ENCODE peak calls at places on chromosomes 13 and 19, in six cellular contexts. I is HAP-1, L is spleen, T is heart right ventricle, D is neuronal stem cell, X is colonic mucosa. Y is an unnamed sample. For H3K9me3, the result is how much of the 10 kb centered on the place peaks cover.

GRCh38 chr19:35055715-35056179 is 14.2 kb downstream of the HPN start:
- DNase-seq in I (no peak), L (no peak), T (no peak), D (no peak), X (no peak), Y (no peak)

GRCh38 chr13:112105884-112106283 is 38.9 kb downstream of the SOX1 start:
- DNase-seq in I (no peak), L (no peak), T (no peak), D (peak), X (no peak), Y (no peak)

GRCh38 chr13:102197193-102197592 is 204.7 kb downstream of the FGF14 start:
- DNase-seq in I (no peak), L (no peak), T (no peak), D (no peak), X (no peak), Y (no peak)

GRCh38 chr13:33453911-33454310 is 168.4 kb upstream of the STARD13 start:
- DNase-seq in I (no peak), L (no peak), T (no peak), D (no peak), X (no peak), Y (peak)

GRCh38 chr19:6828698-6829633 is 56.5 kb downstream of the VAV1 start:
- DNase-seq in I (no peak), L (no peak), T (no peak), D (no peak), X (no peak), Y (no peak)

GRCh38 chr19:51002101-51002532 is 713 bp upstream of the KLK8 start:
- DNase-seq in I (no peak), L (no peak), T (no peak), D (no peak), X (no peak), Y (no peak)

GRCh38 chr19:38766276-38767047 is 6.9 kb downstream of the LGALS7 start:
- DNase-seq in I (no peak), L (peak), T (no peak), D (no peak), X (no peak), Y (no peak)

GRCh38 chr19:15128162-15128770 is 21.1 kb downstream of the SYDE1 start:
- DNase-seq in I (no peak), L (no peak), T (no peak), D (no peak), X (peak), Y (peak)

GRCh38 chr19:55099557-55100506 is 17.6 kb downstream of the PPP1R12C start:
- DNase-seq in I (no peak), L (no peak), T (peak), D (no peak), X (no peak), Y (no peak)

GRCh38 chr13:100423375-100423774 is 165.2 kb downstream of the GGACT start:
- DNase-seq in I (no peak), L (no peak), T (no peak), D (no peak), X (no peak), Y (peak)

GRCh38 chr13:40479196-40479845 is 187.1 kb downstream of the FOXO1 start:
- DNase-seq in I (no peak), L (no peak), T (no peak), D (no peak), X (no peak), Y (no peak)

GRCh38 chr13:84237181-84237580 is 354.9 kb upstream of the SLITRK1 start:
- DNase-seq in I (no peak), L (no peak), T (no peak), D (no peak), X (no peak), Y (no peak)

GRCh38 chr13:98269386-98269785 is 92.3 kb upstream of the RNF113B start:
- DNase-seq in I (no peak), L (no peak), T (no peak), D (no peak), X (no peak), Y (no peak)

GRCh38 chr13:99792079-99792921 is 179.3 kb downstream of the ZIC5 start:
- DNase-seq in I (no peak), L (no peak), T (no peak), D (no peak), X (no peak), Y (no peak)

GRCh38 chr19:6632002-6632621 is 37.8 kb downstream of the TNFSF14 start:
- DNase-seq in I (peak), L (no peak), T (peak), D (peak), X (peak), Y (peak)

GRCh38 chr19:44255705-44256411 is 3.8 kb upstream of the ZNF233 start:
- DNase-seq in I (no peak), L (no peak), T (no peak), D (no peak), X (no peak), Y (no peak)
- H3K9me3 ChIP-seq in I (under half), L (half or more), T (half or more), D (under half), X (under half), Y (half or more)

GRCh38 chr13:95239293-95239692 is 62.0 kb downstream of the ABCC4 start:
- DNase-seq in I (no peak), L (no peak), T (no peak), D (no peak), X (no peak), Y (no peak)
- H3K4me3 ChIP-seq in I (no peak), L (no peak), T (no peak), D (no peak), X (no peak), Y (no peak)

DNA sequence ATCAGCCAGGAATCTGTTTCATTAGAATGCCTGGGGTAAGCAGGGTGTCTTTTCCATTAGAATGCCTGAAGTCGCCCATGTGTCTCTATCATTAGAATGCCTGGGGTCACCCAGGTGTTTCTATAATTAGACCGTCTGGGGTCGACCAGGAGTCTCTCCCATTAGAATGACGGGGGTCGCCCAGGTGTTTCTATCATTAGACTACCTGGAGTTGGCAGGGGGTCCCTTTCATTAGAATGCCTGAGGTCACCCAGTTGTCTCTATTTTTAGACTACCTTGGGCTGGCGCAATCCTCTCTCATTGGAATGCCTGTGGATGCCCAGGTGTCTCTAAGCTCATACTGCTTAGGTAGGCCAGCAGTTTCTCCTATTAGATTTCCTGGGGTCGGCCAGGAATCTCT is 1447.6 kb downstream of the UQCRFS1 start:
- DNase-seq in I (no peak), L (peak), T (no peak), D (no peak), X (no peak), Y (no peak)
- H3K9me3 ChIP-seq in I (under half), L (half or more), T (half or more), D (under half), X (under half), Y (under half)

DNA sequence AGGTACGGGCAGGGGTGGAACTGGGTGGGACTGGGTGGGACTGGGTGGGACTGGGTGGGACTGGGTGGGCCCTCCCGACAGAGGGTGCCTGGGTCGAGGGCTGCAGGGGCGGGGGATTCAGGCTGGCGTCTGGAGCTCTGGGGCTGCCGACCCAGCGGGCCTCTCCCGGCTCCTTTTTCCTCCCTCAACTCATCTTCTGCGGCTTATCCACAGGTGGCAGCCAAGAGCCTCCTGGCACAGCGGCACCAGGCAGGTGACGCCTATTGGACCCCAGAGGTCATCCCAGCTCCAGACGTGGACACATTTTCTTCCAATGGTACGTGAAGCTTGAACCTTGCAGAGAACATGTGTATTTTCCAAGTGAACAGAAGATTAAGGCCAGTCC is 533 bp downstream of the ZNF544 start:
- DNase-seq in I (no peak), L (no peak), T (peak), D (no peak), X (no peak), Y (no peak)
- H3K4me3 ChIP-seq in I (peak), L (peak), T (peak), D (peak), X (peak), Y (peak)

Y was measured in adipocyte.